ENCODE peak calls at places on chromosomes 11 and 22, in four cellular contexts. E, X, W and J are unnamed samples.

GRCh38 chr11:133951484-133952198 is 5.1 kb downstream of the IGSF9B start:
- DNase-seq in E (no peak), X (no peak), W (no peak), J (no peak)

GRCh38 chr22:45518580-45518991 is 15.9 kb downstream of the FBLN1 start:
- DNase-seq in E (no peak), X (no peak), W (peak; percentile 70), J (no peak)

GRCh38 chr22:26502688-26503561 is 9.3 kb downstream of the TFIP11 start:
- DNase-seq in E (no peak), X (no peak), W (peak; percentile 20), J (no peak)

GRCh38 chr11:92461478-92461877 is 236.9 kb downstream of the FAT3 start:
- DNase-seq in E (no peak), X (no peak), W (no peak), J (no peak)

GRCh38 chr11:103811870-103812509 is 224.4 kb upstream of the DDI1 start:
- DNase-seq in E (no peak), X (no peak), W (no peak), J (no peak)

GRCh38 chr22:47219789-47220188 is 457.3 kb downstream of the TBC1D22A start:
- DNase-seq in E (no peak), X (no peak), W (no peak), J (no peak)

GRCh38 chr22:19802881-19803735 is 42.5 kb downstream of the TBX1 start:
- DNase-seq in E (no peak), X (no peak), W (no peak), J (no peak)

GRCh38 chr22:32622004-32622761 is 147.6 kb downstream of the FBXO7 start:
- DNase-seq in E (peak; percentile 73), X (peak; percentile 51), W (no peak), J (no peak)

GRCh38 chr22:35587447-35587870 is 29.7 kb downstream of the MB start:
- DNase-seq in E (no peak), X (no peak), W (no peak), J (no peak)

GRCh38 chr11:129766858-129767604 is 48.6 kb upstream of the TMEM45B start:
- DNase-seq in E (no peak), X (no peak), W (peak; percentile 17), J (peak; percentile 55)

GRCh38 chr11:24502425-24502824 is 5.6 kb downstream of the LUZP2 start:
- DNase-seq in E (no peak), X (no peak), W (no peak), J (no peak)

GRCh38 chr22:25484498-25484897 is 80.0 kb upstream of the GRK3 start:
- DNase-seq in E (no peak), X (no peak), W (no peak), J (no peak)

GRCh38 chr22:31876156-31877035 is 67.9 kb upstream of the YWHAH start:
- DNase-seq in E (no peak), X (peak; percentile 76), W (peak; percentile 71), J (no peak)

GRCh38 chr22:25208743-25209505 is 9.3 kb downstream of the CRYBB3 start:
- DNase-seq in E (no peak), X (no peak), W (no peak), J (no peak)

GRCh38 chr11:118921929-118922744 is 3.6 kb downstream of the BCL9L start:
- DNase-seq in E (no peak), X (no peak), W (peak; percentile 66), J (no peak)

GRCh38 chr11:61928606-61929005 is 11.2 kb upstream of the RAB3IL1 start:
- DNase-seq in E (no peak), X (no peak), W (no peak), J (no peak)

GRCh38 chr11:24386551-24387404 is 110.1 kb upstream of the LUZP2 start:
- DNase-seq in E (no peak), X (no peak), W (peak; percentile 8), J (no peak)

GRCh38 chr22:44793106-44793505 is 40.7 kb downstream of the ARHGAP8 start:
- DNase-seq in E (no peak), X (no peak), W (no peak), J (no peak)

GRCh38 chr11:2561283-2562180 is 116.7 kb downstream of the KCNQ1 start:
- DNase-seq in E (no peak), X (no peak), W (no peak), J (no peak)

GRCh38 chr11:15276616-15277015 is 161.9 kb downstream of the INSC start:
- DNase-seq in E (no peak), X (no peak), W (no peak), J (no peak)

GRCh38 chr11:43567396-43567975 is 113.1 kb upstream of the HSD17B12 start:
- DNase-seq in E (no peak), X (peak; percentile 21), W (no peak), J (no peak)

GRCh38 chr11:130428271-130428670 is at the start of gene ADAMTS8:
- DNase-seq in E (no peak), X (no peak), W (no peak), J (no peak)

GRCh38 chr11:106999203-106999602 is 19.1 kb downstream of the GUCY1A2 start:
- DNase-seq in E (no peak), X (no peak), W (no peak), J (no peak)

GRCh38 chr11:57456960-57457642 is 3.2 kb upstream of the RTN4RL2 start:
- DNase-seq in E (peak; percentile 95), X (peak; percentile 29), W (peak; percentile 68), J (peak; percentile 91)

DNA sequence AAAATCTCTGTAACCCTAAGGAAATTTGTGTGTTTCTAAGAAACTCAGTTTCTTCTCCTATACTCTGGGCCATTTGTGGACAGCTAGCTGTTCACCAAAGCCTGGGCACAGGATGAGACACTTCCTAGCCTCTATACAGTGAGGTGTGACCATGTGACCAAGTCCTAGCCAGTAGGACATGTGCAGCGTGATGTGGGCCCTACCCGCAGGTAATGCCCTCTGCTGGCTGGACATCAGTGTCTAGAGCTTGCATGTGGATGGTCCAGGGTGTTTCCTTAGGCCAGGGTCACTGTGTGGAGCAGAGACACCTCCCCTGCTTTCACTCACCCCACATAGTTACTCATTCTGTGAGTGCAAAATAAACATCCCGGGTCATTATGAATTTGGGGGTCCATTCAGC is 100.5 kb downstream of the LARGE1 start:
- DNase-seq in E (no peak), X (no peak), W (no peak), J (no peak)
- TF ChIP-seq CTCF in E (no peak), X (no peak), W (no peak), J (no peak)

GRCh38 chr11:123302751-123303195 is 107.7 kb upstream of the CLMP start:
- DNase-seq in E (no peak), X (peak; percentile 46), W (peak; percentile 8), J (no peak)
- TF ChIP-seq CTCF in E (no peak), X (peak; percentile 49), W (no peak), J (no peak)

GRCh38 chr11:40816976-40817375 is 642.5 kb downstream of the LRRC4C start:
- DNase-seq in E (no peak), X (no peak), W (no peak), J (no peak)

DNA sequence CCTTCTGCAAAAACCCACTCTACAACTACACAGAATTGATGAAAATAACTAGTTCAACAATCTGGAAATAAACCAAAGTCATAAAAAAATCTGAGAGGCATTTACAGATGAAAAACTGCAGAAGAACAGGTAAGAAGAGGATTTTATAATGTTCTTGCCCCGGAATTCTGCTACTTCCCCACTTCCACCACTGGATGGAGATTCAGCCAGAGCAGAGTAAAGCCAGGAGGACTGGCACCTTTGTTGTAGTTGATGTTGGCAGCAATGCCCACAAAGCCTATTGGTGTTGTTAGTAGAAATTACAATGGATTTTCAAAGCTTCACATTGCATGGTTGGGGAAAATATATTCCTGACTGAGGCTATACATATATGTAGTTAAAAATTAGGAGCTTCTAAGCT is 640.2 kb downstream of the LRRC4C start:
- DNase-seq in E (no peak), X (no peak), W (peak; percentile 1), J (no peak)
- TF ChIP-seq CTCF in E (no peak), X (no peak), W (no peak), J (no peak)

GRCh38 chr11:105220175-105220574 is 80.6 kb upstream of the CARD18 start:
- DNase-seq in E (no peak), X (no peak), W (no peak), J (no peak)

GRCh38 chr11:105224859-105225258 is 85.3 kb upstream of the CARD18 start:
- DNase-seq in E (no peak), X (no peak), W (no peak), J (no peak)

GRCh38 chr11:105219670-105220069 is 80.1 kb upstream of the CARD18 start:
- DNase-seq in E (no peak), X (no peak), W (no peak), J (no peak)

GRCh38 chr11:105215528-105215927 is 76.0 kb upstream of the CARD18 start:
- DNase-seq in E (no peak), X (no peak), W (no peak), J (no peak)

GRCh38 chr11:105219269-105219668 is 79.7 kb upstream of the CARD18 start:
- DNase-seq in E (no peak), X (no peak), W (no peak), J (no peak)
- TF ChIP-seq CTCF in E (no peak), X (no peak), W (no peak), J (no peak)

DNA sequence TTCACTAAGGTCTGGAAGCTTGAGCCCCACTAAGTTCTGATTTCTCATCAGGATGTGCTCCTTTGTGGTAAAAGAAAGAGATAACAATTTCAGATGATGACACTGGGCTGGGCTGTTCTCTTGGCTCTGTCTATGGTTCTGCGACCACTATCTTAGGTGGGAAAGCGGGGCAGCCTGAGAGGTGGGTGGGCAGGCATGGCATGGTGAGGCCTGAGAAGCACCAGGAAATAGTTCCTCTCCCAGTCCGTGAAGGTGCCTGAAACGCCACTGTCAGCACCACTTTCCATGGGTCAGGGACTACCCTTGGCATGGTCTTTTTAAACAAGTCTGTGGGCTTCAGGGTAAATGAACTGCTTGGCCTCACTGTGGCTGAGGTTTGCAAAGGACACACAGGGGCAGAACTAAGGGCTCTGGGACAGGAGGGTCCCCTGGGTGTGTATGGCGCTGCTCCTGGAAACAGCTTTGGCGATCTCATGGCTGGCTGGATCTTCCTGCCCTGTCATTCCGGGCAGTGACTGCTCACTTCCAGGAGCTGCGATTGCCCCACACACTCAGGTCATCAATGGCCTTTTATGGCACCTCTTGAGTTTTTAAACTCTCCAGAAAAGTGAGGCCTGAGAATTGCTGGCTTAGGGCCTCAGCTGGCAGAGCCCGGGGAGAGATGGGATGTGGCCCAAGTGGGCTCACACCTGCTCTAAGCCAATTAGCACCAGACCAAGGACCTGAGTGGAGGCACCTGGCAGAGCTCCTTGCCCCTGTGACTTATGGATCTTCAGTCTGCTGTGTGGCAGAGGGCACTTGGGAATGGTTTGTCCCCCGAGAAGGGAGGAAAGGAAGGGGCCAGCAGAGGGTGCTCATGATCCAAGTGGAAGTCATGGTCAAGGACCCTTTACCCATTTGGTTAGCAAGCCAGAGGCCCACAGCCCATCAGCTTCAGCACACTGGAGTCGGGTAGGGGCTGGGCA is 55.6 kb upstream of the LYVE1 start:
- DNase-seq in E (peak; percentile 49), X (no peak), W (no peak), J (no peak)
- TF ChIP-seq CTCF in E (no peak), X (peak; percentile 70), W (peak; percentile 23), J (no peak)